ENCODE peak calls at places on chromosomes 12 and 14, in seven cellular contexts. One of them, this sample, is unnamed.

GRCh38 chr12:129605666-129606065 is 298.2 kb downstream of the TMEM132D start:
- DNase-seq in activated naive CD4-positive, alpha-beta T cell: no peak
- DNase-seq in Caki2: no peak
- DNase-seq in Daoy: no peak
- DNase-seq in bronchial epithelial cell: no peak
- DNase-seq in mesothelial cell of epicardium: no peak
- DNase-seq in right lobe of liver: no peak
- DNase-seq in this sample: no peak

GRCh38 chr12:11953523-11953922 is 117.2 kb upstream of the BCL2L14 start:
- DNase-seq in mesothelial cell of epicardium: no peak
- DNase-seq in Daoy: no peak
- DNase-seq in Caki2: no peak
- DNase-seq in right lobe of liver: no peak
- DNase-seq in activated naive CD4-positive, alpha-beta T cell: no peak
- DNase-seq in bronchial epithelial cell: no peak
- DNase-seq in this sample: no peak

GRCh38 chr12:45130881-45131281 is 80.0 kb upstream of the DBX2 start:
- DNase-seq in Caki2: peak
- DNase-seq in bronchial epithelial cell: peak
- DNase-seq in mesothelial cell of epicardium: no peak
- DNase-seq in Daoy: peak
- DNase-seq in activated naive CD4-positive, alpha-beta T cell: no peak
- DNase-seq in right lobe of liver: peak
- DNase-seq in this sample: peak

GRCh38 chr12:57085999-57086950 is 2.6 kb upstream of the NAB2 start:
- DNase-seq in activated naive CD4-positive, alpha-beta T cell: no peak
- DNase-seq in right lobe of liver: peak
- DNase-seq in Caki2: peak
- DNase-seq in mesothelial cell of epicardium: peak
- DNase-seq in Daoy: peak
- DNase-seq in bronchial epithelial cell: peak
- DNase-seq in this sample: peak

GRCh38 chr12:75592638-75593335 is 81.4 kb upstream of the KRR1 start:
- DNase-seq in right lobe of liver: no peak
- DNase-seq in activated naive CD4-positive, alpha-beta T cell: no peak
- DNase-seq in Daoy: no peak
- DNase-seq in Caki2: no peak
- DNase-seq in bronchial epithelial cell: no peak
- DNase-seq in mesothelial cell of epicardium: no peak
- DNase-seq in this sample: no peak

GRCh38 chr12:121813951-121814350 is 10.1 kb downstream of the SETD1B start:
- DNase-seq in activated naive CD4-positive, alpha-beta T cell: no peak
- DNase-seq in mesothelial cell of epicardium: no peak
- DNase-seq in bronchial epithelial cell: no peak
- DNase-seq in Caki2: no peak
- DNase-seq in Daoy: no peak
- DNase-seq in right lobe of liver: peak
- DNase-seq in this sample: no peak

GRCh38 chr14:104982548-104983230 is 2.9 kb upstream of the CLBA1 start:
- DNase-seq in Caki2: no peak
- DNase-seq in activated naive CD4-positive, alpha-beta T cell: no peak
- DNase-seq in Daoy: no peak
- DNase-seq in bronchial epithelial cell: peak
- DNase-seq in mesothelial cell of epicardium: no peak
- DNase-seq in right lobe of liver: no peak
- DNase-seq in this sample: no peak

GRCh38 chr12:75478395-75478794 is 2.2 kb upstream of the GLIPR1 start:
- DNase-seq in Caki2: no peak
- DNase-seq in Daoy: no peak
- DNase-seq in mesothelial cell of epicardium: no peak
- DNase-seq in activated naive CD4-positive, alpha-beta T cell: no peak
- DNase-seq in bronchial epithelial cell: peak
- DNase-seq in right lobe of liver: no peak
- DNase-seq in this sample: peak

GRCh38 chr14:94392510-94392935 is 4.1 kb upstream of the SERPINA1 start:
- DNase-seq in activated naive CD4-positive, alpha-beta T cell: no peak
- DNase-seq in bronchial epithelial cell: peak
- DNase-seq in Caki2: no peak
- DNase-seq in Daoy: peak
- DNase-seq in mesothelial cell of epicardium: no peak
- DNase-seq in right lobe of liver: peak
- DNase-seq in this sample: no peak

GRCh38 chr12:93230311-93230689 is 147.4 kb upstream of the NUDT4 start:
- DNase-seq in Caki2: no peak
- DNase-seq in activated naive CD4-positive, alpha-beta T cell: no peak
- DNase-seq in bronchial epithelial cell: no peak
- DNase-seq in right lobe of liver: no peak
- DNase-seq in mesothelial cell of epicardium: no peak
- DNase-seq in Daoy: no peak
- DNase-seq in this sample: no peak

GRCh38 chr12:116133149-116133548 is 144.3 kb downstream of the MED13L start:
- DNase-seq in mesothelial cell of epicardium: no peak
- DNase-seq in Caki2: no peak
- DNase-seq in right lobe of liver: no peak
- DNase-seq in Daoy: no peak
- DNase-seq in bronchial epithelial cell: peak
- DNase-seq in activated naive CD4-positive, alpha-beta T cell: no peak
- DNase-seq in this sample: no peak

GRCh38 chr12:129911437-129912049 is 7.7 kb upstream of the TMEM132D start:
- DNase-seq in right lobe of liver: peak
- DNase-seq in activated naive CD4-positive, alpha-beta T cell: no peak
- DNase-seq in Caki2: peak
- DNase-seq in Daoy: peak
- DNase-seq in mesothelial cell of epicardium: no peak
- DNase-seq in bronchial epithelial cell: peak
- DNase-seq in this sample: peak

GRCh38 chr12:108191938-108192337 is 62.9 kb downstream of the WSCD2 start:
- DNase-seq in activated naive CD4-positive, alpha-beta T cell: no peak
- DNase-seq in right lobe of liver: no peak
- DNase-seq in mesothelial cell of epicardium: no peak
- DNase-seq in Daoy: no peak
- DNase-seq in bronchial epithelial cell: no peak
- DNase-seq in Caki2: no peak
- DNase-seq in this sample: no peak

GRCh38 chr12:57135939-57136338 is 7.7 kb downstream of the LRP1 start:
- DNase-seq in mesothelial cell of epicardium: no peak
- DNase-seq in right lobe of liver: peak
- DNase-seq in bronchial epithelial cell: no peak
- DNase-seq in Daoy: no peak
- DNase-seq in Caki2: no peak
- DNase-seq in activated naive CD4-positive, alpha-beta T cell: no peak
- DNase-seq in this sample: no peak

GRCh38 chr12:95641299-95641947 is 90.1 kb upstream of the USP44 start:
- DNase-seq in right lobe of liver: no peak
- DNase-seq in mesothelial cell of epicardium: no peak
- DNase-seq in activated naive CD4-positive, alpha-beta T cell: no peak
- DNase-seq in Daoy: no peak
- DNase-seq in bronchial epithelial cell: no peak
- DNase-seq in Caki2: no peak
- DNase-seq in this sample: no peak

GRCh38 chr12:93156091-93156490 is 221.6 kb upstream of the NUDT4 start:
- DNase-seq in Caki2: no peak
- DNase-seq in activated naive CD4-positive, alpha-beta T cell: no peak
- DNase-seq in Daoy: no peak
- DNase-seq in right lobe of liver: no peak
- DNase-seq in bronchial epithelial cell: no peak
- DNase-seq in mesothelial cell of epicardium: no peak
- DNase-seq in this sample: no peak

GRCh38 chr14:102272392-102272791 is 32.6 kb downstream of the MOK start:
- DNase-seq in activated naive CD4-positive, alpha-beta T cell: no peak
- DNase-seq in right lobe of liver: no peak
- DNase-seq in Caki2: no peak
- DNase-seq in Daoy: no peak
- DNase-seq in mesothelial cell of epicardium: no peak
- DNase-seq in bronchial epithelial cell: peak
- DNase-seq in this sample: no peak

GRCh38 chr12:88951860-88952483 is 371.7 kb upstream of the KITLG start:
- DNase-seq in right lobe of liver: no peak
- DNase-seq in Caki2: no peak
- DNase-seq in activated naive CD4-positive, alpha-beta T cell: no peak
- DNase-seq in mesothelial cell of epicardium: no peak
- DNase-seq in Daoy: no peak
- DNase-seq in bronchial epithelial cell: no peak
- DNase-seq in this sample: no peak

GRCh38 chr12:76548222-76548837 is 11.2 kb downstream of the OSBPL8 start:
- DNase-seq in mesothelial cell of epicardium: no peak
- DNase-seq in Caki2: no peak
- DNase-seq in bronchial epithelial cell: peak
- DNase-seq in Daoy: no peak
- DNase-seq in right lobe of liver: no peak
- DNase-seq in activated naive CD4-positive, alpha-beta T cell: no peak
- DNase-seq in this sample: no peak